ENCODE peak calls at places on chromosome 3, in six cellular contexts. One of them, this sample, is unnamed.

GRCh38 chr3:58596828-58597518 is 19.8 kb upstream of the FAM107A start:
- DNase-seq in upper lobe of right lung: no peak
- DNase-seq in GM23338: no peak
- DNase-seq in effector memory CD4-positive, alpha-beta T cell: no peak
- DNase-seq in lower lobe of right lung: no peak
- DNase-seq in IMR-90: no peak
- DNase-seq in this sample: no peak

GRCh38 chr3:4744405-4745239 is 234.6 kb upstream of the BHLHE40 start:
- DNase-seq in upper lobe of right lung: no peak
- DNase-seq in GM23338: no peak
- DNase-seq in effector memory CD4-positive, alpha-beta T cell: no peak
- DNase-seq in lower lobe of right lung: no peak
- DNase-seq in IMR-90: peak; percentile 82
- DNase-seq in this sample: no peak

GRCh38 chr3:73516656-73517055 is 108.1 kb downstream of the PDZRN3 start:
- DNase-seq in upper lobe of right lung: no peak
- DNase-seq in GM23338: no peak
- DNase-seq in effector memory CD4-positive, alpha-beta T cell: no peak
- DNase-seq in lower lobe of right lung: peak; percentile 56
- DNase-seq in IMR-90: peak; percentile 88
- DNase-seq in this sample: peak; percentile 90

GRCh38 chr3:149424921-149425320 is 47.5 kb upstream of the TM4SF1 start:
- DNase-seq in upper lobe of right lung: no peak
- DNase-seq in GM23338: no peak
- DNase-seq in effector memory CD4-positive, alpha-beta T cell: no peak
- DNase-seq in lower lobe of right lung: no peak
- DNase-seq in IMR-90: no peak
- DNase-seq in this sample: no peak

GRCh38 chr3:146221276-146221675 is 29.6 kb downstream of the PLSCR4 start:
- DNase-seq in upper lobe of right lung: no peak
- DNase-seq in GM23338: no peak
- DNase-seq in effector memory CD4-positive, alpha-beta T cell: no peak
- DNase-seq in lower lobe of right lung: no peak
- DNase-seq in IMR-90: peak; percentile 52
- DNase-seq in this sample: no peak

GRCh38 chr3:71726106-71726505 is 904 bp upstream of the EIF4E3 start:
- DNase-seq in upper lobe of right lung: no peak
- DNase-seq in GM23338: no peak
- DNase-seq in effector memory CD4-positive, alpha-beta T cell: peak; percentile 40
- DNase-seq in lower lobe of right lung: no peak
- DNase-seq in IMR-90: no peak
- DNase-seq in this sample: no peak

GRCh38 chr3:50620420-50620819 is 3.5 kb downstream of the MAPKAPK3 start:
- DNase-seq in upper lobe of right lung: peak; percentile 67
- DNase-seq in GM23338: no peak
- DNase-seq in effector memory CD4-positive, alpha-beta T cell: no peak
- DNase-seq in lower lobe of right lung: peak; percentile 73
- DNase-seq in IMR-90: no peak
- DNase-seq in this sample: no peak

GRCh38 chr3:108780235-108780634 is 23.0 kb upstream of the RETNLB start:
- DNase-seq in upper lobe of right lung: no peak
- DNase-seq in GM23338: peak; percentile 4
- DNase-seq in effector memory CD4-positive, alpha-beta T cell: peak; percentile 4
- DNase-seq in lower lobe of right lung: no peak
- DNase-seq in IMR-90: no peak
- DNase-seq in this sample: no peak

GRCh38 chr3:110307065-110307809 is 764.4 kb upstream of the NECTIN3 start:
- DNase-seq in upper lobe of right lung: no peak
- DNase-seq in GM23338: no peak
- DNase-seq in effector memory CD4-positive, alpha-beta T cell: no peak
- DNase-seq in lower lobe of right lung: no peak
- DNase-seq in IMR-90: peak; percentile 85
- DNase-seq in this sample: no peak

GRCh38 chr3:85800676-85801075 is 841.9 kb downstream of the CADM2 start:
- DNase-seq in upper lobe of right lung: no peak
- DNase-seq in GM23338: no peak
- DNase-seq in effector memory CD4-positive, alpha-beta T cell: no peak
- DNase-seq in lower lobe of right lung: no peak
- DNase-seq in IMR-90: no peak
- DNase-seq in this sample: no peak

GRCh38 chr3:70179111-70179510 is 133.3 kb downstream of the MDFIC2 start:
- DNase-seq in upper lobe of right lung: no peak
- DNase-seq in GM23338: no peak
- DNase-seq in effector memory CD4-positive, alpha-beta T cell: no peak
- DNase-seq in lower lobe of right lung: no peak
- DNase-seq in IMR-90: no peak
- DNase-seq in this sample: no peak

DNA sequence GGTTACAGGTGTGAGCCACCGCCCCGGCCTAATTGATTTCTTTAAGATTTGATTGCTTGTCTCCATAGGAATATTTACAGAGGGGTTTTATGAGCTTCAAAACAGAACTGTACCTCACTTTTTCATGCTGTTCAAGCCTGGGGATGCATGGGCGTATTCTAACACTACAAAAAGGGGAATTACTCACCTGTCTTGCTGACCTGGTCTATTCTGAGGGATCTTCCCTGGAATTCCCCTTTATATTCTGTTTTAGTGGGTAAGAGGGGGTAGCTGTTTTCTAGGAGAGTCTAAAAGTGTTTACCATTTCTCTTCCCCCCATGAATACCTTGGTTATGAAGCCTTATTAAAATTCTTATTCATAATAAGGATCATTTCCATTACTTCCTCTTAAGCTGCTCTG is 48.1 kb downstream of the NME9 start:
- DNase-seq in upper lobe of right lung: no peak
- DNase-seq in GM23338: no peak
- DNase-seq in effector memory CD4-positive, alpha-beta T cell: no peak
- DNase-seq in lower lobe of right lung: no peak
- DNase-seq in IMR-90: no peak
- DNase-seq in this sample: no peak
- H3K36me3 ChIP-seq in upper lobe of right lung: peaks cover 42% of the 10 kb centered on the region
- H3K36me3 ChIP-seq in GM23338: peaks cover 4% of the 10 kb centered on the region
- H3K36me3 ChIP-seq in effector memory CD4-positive, alpha-beta T cell: peaks cover 23% of the 10 kb centered on the region
- H3K36me3 ChIP-seq in lower lobe of right lung: peaks cover 52% of the 10 kb centered on the region
- H3K36me3 ChIP-seq in IMR-90: peaks cover 14% of the 10 kb centered on the region
- H3K36me3 ChIP-seq in this sample: peaks cover 44% of the 10 kb centered on the region

GRCh38 chr3:52257911-52258310 is 12.4 kb downstream of the PPM1M start:
- DNase-seq in upper lobe of right lung: no peak
- DNase-seq in GM23338: no peak
- DNase-seq in effector memory CD4-positive, alpha-beta T cell: no peak
- DNase-seq in lower lobe of right lung: no peak
- DNase-seq in IMR-90: no peak
- DNase-seq in this sample: no peak

GRCh38 chr3:52259448-52259847 is 13.9 kb downstream of the PPM1M start:
- DNase-seq in upper lobe of right lung: no peak
- DNase-seq in GM23338: no peak
- DNase-seq in effector memory CD4-positive, alpha-beta T cell: no peak
- DNase-seq in lower lobe of right lung: no peak
- DNase-seq in IMR-90: no peak
- DNase-seq in this sample: no peak

GRCh38 chr3:52262447-52262846 is 16.0 kb downstream of the WDR82 start:
- DNase-seq in upper lobe of right lung: no peak
- DNase-seq in GM23338: no peak
- DNase-seq in effector memory CD4-positive, alpha-beta T cell: no peak
- DNase-seq in lower lobe of right lung: no peak
- DNase-seq in IMR-90: no peak
- DNase-seq in this sample: no peak

GRCh38 chr3:52256622-52257021 is 11.1 kb downstream of the PPM1M start:
- DNase-seq in upper lobe of right lung: no peak
- DNase-seq in GM23338: no peak
- DNase-seq in effector memory CD4-positive, alpha-beta T cell: no peak
- DNase-seq in lower lobe of right lung: no peak
- DNase-seq in IMR-90: no peak
- DNase-seq in this sample: no peak

DNA sequence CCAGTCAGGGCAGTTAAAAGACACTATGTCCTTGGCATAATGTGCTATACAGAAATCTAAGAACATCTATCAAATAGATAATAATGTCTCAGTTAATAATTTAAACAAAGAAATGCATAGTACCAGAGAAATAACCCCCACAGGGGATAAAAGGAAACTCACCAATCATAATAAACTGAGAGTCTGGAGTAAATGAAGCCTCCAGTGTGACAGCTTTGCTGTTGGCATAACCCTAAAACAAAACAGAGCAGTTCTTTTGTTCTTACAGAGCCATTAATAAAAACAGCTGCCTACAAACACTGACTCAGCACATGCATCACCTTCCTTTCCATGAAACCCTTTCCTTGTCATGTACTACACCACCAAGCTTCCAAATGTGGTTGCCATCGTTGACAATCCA is 13.5 kb downstream of the PPM1M start:
- DNase-seq in upper lobe of right lung: no peak
- DNase-seq in GM23338: no peak
- DNase-seq in effector memory CD4-positive, alpha-beta T cell: no peak
- DNase-seq in lower lobe of right lung: no peak
- DNase-seq in IMR-90: no peak
- DNase-seq in this sample: no peak
- H3K36me3 ChIP-seq in upper lobe of right lung: peaks cover 100% of the 10 kb centered on the region
- H3K36me3 ChIP-seq in GM23338: peaks cover 88% of the 10 kb centered on the region
- H3K36me3 ChIP-seq in effector memory CD4-positive, alpha-beta T cell: peaks cover 79% of the 10 kb centered on the region
- H3K36me3 ChIP-seq in lower lobe of right lung: peaks cover 100% of the 10 kb centered on the region
- H3K36me3 ChIP-seq in IMR-90: peaks cover 62% of the 10 kb centered on the region
- H3K36me3 ChIP-seq in this sample: peaks cover 99% of the 10 kb centered on the region

DNA sequence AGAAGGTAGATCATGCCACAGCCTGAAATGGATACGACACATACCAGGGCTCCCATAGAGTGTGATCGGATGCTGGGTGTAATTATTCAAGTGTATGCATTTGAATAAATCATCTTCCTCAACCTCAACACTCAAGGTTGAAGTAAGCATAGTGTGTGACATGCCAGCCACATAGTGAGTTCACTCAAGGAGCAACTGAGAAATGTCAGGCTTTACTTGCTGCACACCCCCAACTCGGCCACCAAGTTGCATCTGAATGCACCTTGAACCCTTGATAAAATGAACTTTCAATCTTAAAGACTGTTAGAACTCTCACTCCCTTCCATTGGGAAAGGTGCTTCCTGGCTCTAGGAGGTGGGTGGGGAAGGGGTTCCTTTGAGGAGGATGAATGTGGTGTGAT is 121.3 kb downstream of the GHSR start:
- DNase-seq in upper lobe of right lung: no peak
- DNase-seq in GM23338: no peak
- DNase-seq in effector memory CD4-positive, alpha-beta T cell: no peak
- DNase-seq in lower lobe of right lung: no peak
- DNase-seq in IMR-90: no peak
- DNase-seq in this sample: no peak
- H3K36me3 ChIP-seq in upper lobe of right lung: peaks cover 66% of the 10 kb centered on the region
- H3K36me3 ChIP-seq in GM23338: peaks cover 18% of the 10 kb centered on the region
- H3K36me3 ChIP-seq in effector memory CD4-positive, alpha-beta T cell: peaks cover 14% of the 10 kb centered on the region
- H3K36me3 ChIP-seq in lower lobe of right lung: peaks cover 75% of the 10 kb centered on the region
- H3K36me3 ChIP-seq in IMR-90: peaks cover 52% of the 10 kb centered on the region
- H3K36me3 ChIP-seq in this sample: peaks cover 36% of the 10 kb centered on the region

GRCh38 chr3:49120438-49121135 is at the start of gene USP19:
- DNase-seq in upper lobe of right lung: peak; percentile 98
- DNase-seq in GM23338: peak; percentile 97
- DNase-seq in effector memory CD4-positive, alpha-beta T cell: peak; percentile 90
- DNase-seq in lower lobe of right lung: peak; percentile 98
- DNase-seq in IMR-90: peak; percentile 90
- DNase-seq in this sample: peak; percentile 81

GRCh38 chr3:49119439-49119838 is 1.2 kb downstream of the USP19 start:
- DNase-seq in upper lobe of right lung: no peak
- DNase-seq in GM23338: no peak
- DNase-seq in effector memory CD4-positive, alpha-beta T cell: no peak
- DNase-seq in lower lobe of right lung: no peak
- DNase-seq in IMR-90: peak; percentile 7
- DNase-seq in this sample: no peak

GRCh38 chr3:49121244-49121671 is 635 bp upstream of the USP19 start:
- DNase-seq in upper lobe of right lung: no peak
- DNase-seq in GM23338: no peak
- DNase-seq in effector memory CD4-positive, alpha-beta T cell: no peak
- DNase-seq in lower lobe of right lung: no peak
- DNase-seq in IMR-90: no peak
- DNase-seq in this sample: no peak

GRCh38 chr3:49120096-49120437 is 556 bp downstream of the USP19 start:
- DNase-seq in upper lobe of right lung: no peak
- DNase-seq in GM23338: peak; percentile 33
- DNase-seq in effector memory CD4-positive, alpha-beta T cell: no peak
- DNase-seq in lower lobe of right lung: no peak
- DNase-seq in IMR-90: peak; percentile 6
- DNase-seq in this sample: no peak

GRCh38 chr3:49119036-49119435 is 1.6 kb downstream of the USP19 start:
- DNase-seq in upper lobe of right lung: no peak
- DNase-seq in GM23338: no peak
- DNase-seq in effector memory CD4-positive, alpha-beta T cell: no peak
- DNase-seq in lower lobe of right lung: no peak
- DNase-seq in IMR-90: no peak
- DNase-seq in this sample: no peak
- H3K36me3 ChIP-seq in upper lobe of right lung: peaks cover 74% of the 10 kb centered on the region
- H3K36me3 ChIP-seq in GM23338: peaks cover 15% of the 10 kb centered on the region
- H3K36me3 ChIP-seq in effector memory CD4-positive, alpha-beta T cell: peaks cover 47% of the 10 kb centered on the region
- H3K36me3 ChIP-seq in lower lobe of right lung: peaks cover 84% of the 10 kb centered on the region
- H3K36me3 ChIP-seq in IMR-90: peaks cover 74% of the 10 kb centered on the region
- H3K36me3 ChIP-seq in this sample: peaks cover 74% of the 10 kb centered on the region

GRCh38 chr3:185914911-185915629 is 22.7 kb downstream of the TRA2B start:
- DNase-seq in upper lobe of right lung: no peak
- DNase-seq in GM23338: no peak
- DNase-seq in effector memory CD4-positive, alpha-beta T cell: no peak
- DNase-seq in lower lobe of right lung: no peak
- DNase-seq in IMR-90: no peak
- DNase-seq in this sample: no peak
- H3K36me3 ChIP-seq in upper lobe of right lung: peaks cover 70% of the 10 kb centered on the region
- H3K36me3 ChIP-seq in GM23338: peaks cover 46% of the 10 kb centered on the region
- H3K36me3 ChIP-seq in effector memory CD4-positive, alpha-beta T cell: peaks cover 53% of the 10 kb centered on the region
- H3K36me3 ChIP-seq in lower lobe of right lung: peaks cover 75% of the 10 kb centered on the region
- H3K36me3 ChIP-seq in IMR-90: peaks cover 40% of the 10 kb centered on the region
- H3K36me3 ChIP-seq in this sample: peaks cover 76% of the 10 kb centered on the region

DNA sequence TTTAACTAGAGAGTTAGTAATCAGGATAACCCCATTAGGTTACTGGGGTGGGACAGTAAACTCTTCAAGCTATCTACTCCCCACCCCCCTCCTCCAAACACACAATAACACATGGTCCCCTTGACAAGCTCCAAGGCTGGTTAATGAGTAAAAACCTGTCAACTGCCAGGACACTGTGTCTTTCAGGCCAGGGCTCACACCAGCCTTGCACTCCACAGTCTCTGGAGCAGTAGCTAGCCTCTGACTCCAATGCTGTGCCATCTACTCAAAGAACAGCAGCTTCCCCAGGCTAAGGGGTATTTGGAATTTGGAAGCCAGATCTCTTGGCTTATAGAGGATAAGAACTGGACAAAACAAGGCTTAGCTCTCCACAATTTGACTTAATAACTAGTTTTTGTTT is 115.8 kb downstream of the LRIG1 start:
- DNase-seq in upper lobe of right lung: no peak
- DNase-seq in GM23338: no peak
- DNase-seq in effector memory CD4-positive, alpha-beta T cell: no peak
- DNase-seq in lower lobe of right lung: no peak
- DNase-seq in IMR-90: no peak
- DNase-seq in this sample: no peak
- H3K36me3 ChIP-seq in upper lobe of right lung: peaks cover 82% of the 10 kb centered on the region
- H3K36me3 ChIP-seq in GM23338: peaks cover 41% of the 10 kb centered on the region
- H3K36me3 ChIP-seq in effector memory CD4-positive, alpha-beta T cell: peaks cover 63% of the 10 kb centered on the region
- H3K36me3 ChIP-seq in lower lobe of right lung: peaks cover 66% of the 10 kb centered on the region
- H3K36me3 ChIP-seq in IMR-90: peaks cover 62% of the 10 kb centered on the region
- H3K36me3 ChIP-seq in this sample: peaks cover 65% of the 10 kb centered on the region

This sample was measured in ascending aorta.